ENCODE peak calls at places on chromosomes 6 and 20, in six cellular contexts. W is A549, Z is psoas muscle, P is prostate gland, E is heart left ventricle, B is OCI-LY7. H is an unnamed sample. For H3K4me1, the result is how much of the 10 kb centered on the place peaks cover.

GRCh38 chr6:33113720-33114119 is 37.9 kb downstream of the HLA-DPB1 start:
- DNase-seq in B (no peak), W (no peak), P (no peak), E (no peak), Z (no peak), H (no peak)

GRCh38 chr6:163741743-163742363 is 327.3 kb downstream of the QKI start:
- DNase-seq in E (no peak), P (no peak), W (no peak), Z (no peak), B (no peak), H (no peak)

GRCh38 chr6:48135352-48136084 is 24.5 kb upstream of the PTCHD4 start:
- DNase-seq in P (no peak), Z (no peak), E (no peak), B (no peak), W (peak), H (no peak)

GRCh38 chr6:162999575-163000285 is 272.0 kb downstream of the PACRG start:
- DNase-seq in E (no peak), P (no peak), W (no peak), B (no peak), Z (no peak), H (no peak)

GRCh38 chr20:60482201-60482600 is 524.0 kb downstream of the CDH26 start:
- DNase-seq in Z (no peak), B (no peak), P (no peak), W (no peak), E (no peak), H (no peak)

GRCh38 chr6:101294676-101295075 is 98.8 kb upstream of the GRIK2 start:
- DNase-seq in P (no peak), B (no peak), E (no peak), Z (no peak), W (no peak), H (no peak)

GRCh38 chr20:52923123-52923543 is 49.0 kb upstream of the TSHZ2 start:
- DNase-seq in Z (no peak), B (no peak), E (no peak), W (no peak), P (no peak), H (no peak)

GRCh38 chr20:20548527-20549266 is 163.7 kb downstream of the RALGAPA2 start:
- DNase-seq in Z (no peak), P (peak), W (no peak), B (no peak), E (no peak), H (no peak)

GRCh38 chr6:63467247-63467954 is 104.9 kb upstream of the LOC128125822 start:
- DNase-seq in W (no peak), E (no peak), B (no peak), P (no peak), Z (no peak), H (no peak)

GRCh38 chr6:87944541-87944954 is 103.1 kb upstream of the SPACA1 start:
- DNase-seq in Z (peak), B (peak), W (peak), P (peak), E (peak), H (peak)

GRCh38 chr6:15631380-15631913 is 31.4 kb downstream of the DTNBP1 start:
- DNase-seq in W (no peak), Z (no peak), P (no peak), E (no peak), B (no peak), H (no peak)

GRCh38 chr6:34143884-34144580 is 1.9 kb downstream of the GRM4 start:
- DNase-seq in P (no peak), B (peak), E (no peak), W (peak), Z (peak), H (no peak)

GRCh38 chr6:18264338-18265098 is at the start of gene DEK:
- DNase-seq in W (peak), B (peak), Z (peak), E (peak), P (peak), H (peak)

GRCh38 chr6:111480988-111481830 is 1.8 kb downstream of the REV3L start:
- DNase-seq in Z (no peak), E (no peak), P (no peak), B (peak), W (no peak), H (no peak)

GRCh38 chr20:60048634-60049578 is 90.7 kb downstream of the CDH26 start:
- DNase-seq in E (no peak), W (no peak), B (peak), Z (no peak), P (no peak), H (no peak)

GRCh38 chr20:34705383-34706021 is 1.4 kb downstream of the TP53INP2 start:
- DNase-seq in W (peak), P (peak), Z (no peak), E (peak), B (no peak), H (peak)

GRCh38 chr6:165487950-165488349 is 175.1 kb downstream of the PDE10A start:
- DNase-seq in B (no peak), E (no peak), Z (no peak), W (no peak), P (no peak), H (no peak)

GRCh38 chr6:35919085-35919826 is 1.6 kb downstream of the SRPK1 start:
- DNase-seq in Z (no peak), W (peak), B (peak), E (no peak), P (no peak), H (no peak)

GRCh38 chr20:8756410-8756809 is 312.5 kb upstream of the PLCB4 start:
- DNase-seq in B (no peak), W (peak), P (no peak), E (no peak), Z (no peak), H (no peak)

GRCh38 chr20:45704969-45705637 is at the start of gene WFDC10B:
- DNase-seq in E (no peak), B (no peak), Z (no peak), P (no peak), W (no peak), H (no peak)

GRCh38 chr6:28948782-28949486 is 25.1 kb upstream of the TRIM27 start:
- DNase-seq in B (no peak), P (no peak), Z (no peak), W (no peak), E (no peak), H (no peak)

GRCh38 chr6:81486234-81486633 is 266.2 kb downstream of the TENT5A start:
- DNase-seq in E (no peak), P (no peak), Z (no peak), B (no peak), W (no peak), H (no peak)

GRCh38 chr6:112636650-112637260 is 289.6 kb downstream of the RFPL4B start:
- DNase-seq in B (no peak), E (no peak), W (no peak), Z (no peak), P (no peak), H (no peak)

DNA sequence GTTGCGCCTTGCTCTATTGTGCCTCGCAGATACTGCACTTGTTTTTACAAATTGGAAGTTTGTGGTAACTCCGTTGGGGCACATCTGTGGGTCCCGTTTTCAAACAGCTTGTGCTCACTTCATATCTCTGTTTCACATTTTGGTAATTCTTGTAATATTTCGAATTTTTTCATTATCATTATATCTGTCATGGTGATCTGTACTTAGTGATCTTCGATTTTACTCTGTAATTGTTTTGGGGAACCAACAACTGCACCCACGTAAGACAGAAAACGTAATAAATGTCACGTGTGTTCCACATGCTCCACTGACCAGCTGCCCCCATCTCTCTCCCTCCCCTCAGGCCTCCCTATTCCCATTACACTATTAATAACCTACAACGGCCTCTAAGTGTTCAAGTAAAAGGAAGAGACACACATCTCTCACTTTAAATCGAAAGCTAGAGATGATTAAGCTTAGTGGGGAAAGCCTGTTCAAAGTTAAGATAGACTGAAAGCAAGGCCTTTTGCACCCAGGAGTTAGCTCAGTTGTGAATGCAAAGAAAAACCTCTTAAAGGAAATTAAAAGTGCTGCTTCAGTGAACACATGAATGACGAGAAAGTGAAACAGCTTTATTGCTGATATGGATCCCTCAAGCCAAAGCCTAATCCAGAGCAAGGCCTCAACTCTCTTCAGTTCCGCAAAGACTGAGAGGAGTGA is 26.9 kb downstream of the TTLL2 start:
- DNase-seq in E (no peak), P (no peak), Z (no peak), B (no peak), W (no peak), H (no peak)
- TF ChIP-seq CTCF in E (no peak), P (no peak), Z (no peak), B (peak), W (no peak), H (no peak)

DNA sequence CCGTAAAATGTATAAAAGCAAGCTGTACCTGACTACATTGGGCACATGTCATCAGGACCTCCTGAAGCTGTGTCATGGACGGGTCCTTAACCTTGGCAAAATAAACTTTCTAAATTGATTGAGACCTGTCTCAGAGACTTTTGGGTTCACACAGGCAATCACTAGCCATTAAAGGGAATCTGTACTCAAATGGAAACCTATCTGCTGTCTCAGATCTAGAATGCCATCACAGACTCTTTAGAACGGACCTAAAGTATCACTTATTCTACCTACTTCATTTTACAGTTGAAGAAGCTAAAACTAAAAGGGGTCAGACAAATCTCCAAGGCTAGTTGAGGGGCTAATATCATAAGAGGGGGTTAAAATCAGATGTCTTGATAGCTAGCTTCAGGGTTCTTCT is 11.1 kb downstream of the SAMD3 start:
- DNase-seq in E (no peak), Z (no peak), B (no peak), W (no peak), P (no peak), H (no peak)
- H3K4me1 ChIP-seq in E (under half), Z (under half), B (under half), W (under half), P (under half), H (under half)

DNA sequence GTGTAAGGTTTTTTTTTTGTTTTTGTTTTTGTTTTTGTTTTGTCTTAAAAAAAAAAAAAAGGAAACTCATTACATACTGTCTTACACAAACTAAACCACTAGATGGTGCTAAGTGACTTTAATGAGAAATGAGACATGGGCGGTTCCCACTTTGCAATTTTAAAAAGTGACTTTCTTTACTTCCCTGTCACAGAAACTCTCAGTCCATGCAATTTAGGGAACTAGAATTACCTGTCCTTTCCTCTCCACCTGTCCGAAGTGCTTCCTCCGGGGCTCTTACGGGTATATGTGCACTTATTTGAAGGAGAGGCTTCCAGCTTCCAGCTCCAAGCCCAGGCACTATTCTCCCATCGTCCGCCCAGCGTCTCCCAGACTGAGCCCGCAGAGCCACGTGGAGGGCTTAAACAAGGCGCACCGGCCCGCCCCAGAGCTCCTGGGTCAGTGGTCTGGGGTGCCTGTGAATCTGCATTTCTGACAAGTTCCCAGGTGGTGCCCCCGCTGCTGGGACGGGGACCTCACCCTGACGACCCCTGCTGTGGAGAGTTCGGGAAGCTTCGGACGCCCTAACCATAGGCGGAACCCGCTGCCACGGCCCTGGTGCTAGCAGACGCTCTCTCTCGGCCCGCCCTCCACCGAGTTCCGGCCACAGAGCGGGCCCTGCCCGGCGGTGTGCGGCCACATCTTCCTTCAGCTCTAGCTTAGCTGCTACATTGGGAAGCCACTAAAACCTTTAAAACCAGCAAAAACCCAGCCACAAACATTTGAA is 26.1 kb downstream of the BFSP1 start:
- DNase-seq in E (peak), P (peak), W (peak), Z (peak), B (peak), H (peak)
- H3K27ac ChIP-seq in E (peak), P (peak), W (peak), Z (no peak), B (no peak), H (peak)

GRCh38 chr6:151240861-151241642 is 1.3 kb downstream of the AKAP12 start:
- DNase-seq in E (peak), B (no peak), W (peak), P (peak), Z (peak), H (peak)
- TF ChIP-seq CTCF in E (no peak), B (no peak), W (no peak), P (no peak), Z (no peak), H (no peak)

DNA sequence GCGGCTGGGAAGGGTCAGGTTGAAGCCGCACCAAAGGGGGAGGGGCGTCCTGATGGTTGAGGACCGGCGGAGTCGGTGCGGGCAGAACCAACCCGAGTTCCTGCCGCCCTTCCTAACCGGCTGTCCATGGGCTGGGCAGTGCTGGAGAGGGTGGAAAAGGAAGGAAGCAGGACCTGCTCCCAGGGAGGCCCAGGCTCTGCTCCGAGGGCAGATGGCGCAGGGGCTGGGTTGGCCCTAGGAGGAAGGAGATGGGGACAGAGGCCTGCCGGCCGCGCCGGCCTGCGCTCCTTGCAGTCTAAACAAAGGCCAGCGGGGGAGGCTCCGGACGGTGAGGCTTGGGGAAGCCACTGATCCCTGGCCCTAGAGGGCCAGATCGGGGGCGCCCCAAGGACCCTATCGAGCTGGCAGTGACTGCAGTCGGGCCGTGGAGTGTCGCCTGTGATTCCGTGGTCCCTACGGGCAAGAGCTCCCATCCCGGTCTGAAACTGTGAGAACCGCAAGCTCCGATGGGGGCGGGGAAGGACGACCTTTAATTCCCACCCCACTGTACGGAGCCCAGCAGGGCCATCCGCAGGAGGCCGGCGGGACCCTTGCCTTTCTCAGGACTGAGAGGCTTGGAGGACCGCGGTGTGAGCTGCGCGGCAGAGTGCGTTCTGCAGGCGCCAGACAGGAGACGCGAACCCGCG is 39.3 kb downstream of the YTHDF1 start:
- DNase-seq in W (peak), P (no peak), E (no peak), Z (no peak), B (no peak), H (no peak)
- H3K4me1 ChIP-seq in W (under half), P (under half), E (under half), Z (under half), B (under half), H (under half)

GRCh38 chr20:31843881-31844280 is 1.5 kb downstream of the FOXS1 start:
- DNase-seq in P (no peak), E (no peak), B (no peak), W (no peak), Z (no peak), H (no peak)

GRCh38 chr20:31842471-31843157 is 2.8 kb downstream of the FOXS1 start:
- DNase-seq in B (no peak), E (peak), P (no peak), W (peak), Z (peak), H (peak)

GRCh38 chr20:31841928-31842327 is 3.5 kb downstream of the FOXS1 start:
- DNase-seq in Z (peak), P (no peak), E (no peak), W (peak), B (no peak), H (no peak)

GRCh38 chr20:31844737-31845299 is 586 bp downstream of the FOXS1 start:
- DNase-seq in W (no peak), B (no peak), P (no peak), E (no peak), Z (no peak), H (no peak)

DNA sequence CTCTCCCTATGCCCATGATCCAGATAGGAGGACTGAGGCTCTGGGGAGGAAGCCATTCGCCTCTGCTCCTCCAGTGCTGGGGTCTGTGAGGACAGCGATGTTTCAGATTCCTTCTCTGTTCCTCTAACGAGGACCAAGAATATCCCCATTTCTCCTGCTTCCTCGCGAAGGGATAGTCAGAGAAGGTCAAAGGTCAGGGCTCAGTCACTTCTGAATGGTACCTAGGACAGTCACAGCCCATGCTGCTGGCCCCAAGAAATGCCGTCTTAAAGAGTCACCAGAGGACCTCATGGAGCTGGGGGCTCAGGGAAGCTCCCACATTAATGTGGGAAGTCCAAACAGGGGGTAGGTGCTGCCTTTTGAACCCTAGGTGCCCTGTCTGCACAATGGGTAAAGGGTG is 2.1 kb downstream of the FOXS1 start:
- DNase-seq in P (no peak), Z (no peak), B (no peak), E (no peak), W (no peak), H (no peak)
- H3K27ac ChIP-seq in P (no peak), Z (peak), B (no peak), E (peak), W (peak), H (peak)

DNA sequence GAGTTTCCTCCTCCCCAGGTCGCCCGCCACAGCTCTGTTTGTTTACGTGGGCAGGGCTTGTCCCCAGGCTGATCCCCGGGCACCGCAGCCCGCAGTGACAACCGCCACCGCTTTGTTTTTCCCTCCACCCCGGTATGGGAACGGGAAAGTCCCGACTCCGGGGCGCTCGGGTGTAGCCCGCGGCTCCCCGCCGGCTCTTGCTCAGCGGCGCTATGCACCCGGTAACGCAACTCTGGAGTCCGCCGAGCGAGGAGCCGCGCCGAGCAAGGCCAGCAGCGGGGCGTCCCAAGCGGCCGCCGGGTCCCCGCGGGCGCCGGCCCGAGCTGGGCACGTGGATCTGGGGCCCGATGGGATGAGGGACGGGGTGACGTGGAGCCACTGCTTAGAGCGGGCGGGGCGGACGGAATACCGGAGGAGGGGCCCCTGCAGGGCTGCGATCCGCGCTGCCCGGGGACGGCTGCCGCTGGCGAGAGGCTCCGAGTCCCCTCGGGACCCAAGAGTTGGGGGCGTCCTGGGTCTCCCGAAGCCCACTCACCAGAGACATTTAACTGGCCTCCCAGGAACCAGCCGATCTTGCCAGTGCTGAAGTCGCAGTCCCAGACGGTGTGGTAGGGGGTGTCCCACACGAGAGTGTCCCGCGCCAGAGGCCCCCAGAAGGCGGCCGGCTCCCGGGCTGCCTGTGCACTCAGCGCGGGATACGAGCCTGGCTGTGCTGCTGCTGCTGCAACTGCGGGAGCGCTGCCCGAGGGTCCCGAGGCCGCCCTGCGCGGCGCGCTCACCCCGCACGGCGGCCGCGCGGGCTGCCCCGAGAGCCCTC is 497 bp downstream of the ACSS1 start:
- DNase-seq in B (no peak), Z (peak), W (peak), P (peak), E (peak), H (peak)
- TF ChIP-seq CTCF in B (no peak), Z (no peak), W (no peak), P (no peak), E (peak), H (peak)

DNA sequence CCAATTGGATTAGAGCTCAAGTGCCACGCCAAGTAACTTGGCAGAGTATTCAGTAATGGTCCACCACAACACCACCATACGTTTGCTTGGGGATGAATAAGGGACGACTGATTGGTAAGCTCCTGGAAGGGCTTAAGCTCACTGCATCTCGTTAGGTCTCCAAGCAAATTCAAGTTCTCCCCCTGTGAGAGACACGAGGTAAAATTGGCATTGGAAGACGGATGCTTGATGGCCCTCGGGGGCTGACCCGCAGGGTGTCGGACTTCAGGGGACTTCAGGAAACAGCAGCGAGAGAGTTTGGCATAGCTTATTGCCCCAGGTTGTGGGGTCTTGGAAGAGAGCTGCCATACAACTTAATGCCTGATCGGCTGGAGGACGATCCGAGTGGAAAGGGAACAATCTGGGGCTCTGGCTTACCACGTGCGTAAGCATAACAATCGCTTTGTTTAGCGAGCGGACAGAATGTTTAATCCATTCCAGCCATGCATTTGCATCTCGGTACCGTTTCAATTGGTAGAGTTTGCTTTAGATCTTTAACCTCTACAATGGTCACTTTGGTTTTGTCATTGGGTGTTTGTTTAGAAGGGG is 4.8 kb upstream of the ZNFX1 start:
- DNase-seq in Z (no peak), B (no peak), P (no peak), E (no peak), W (no peak), H (no peak)
- H3K4me1 ChIP-seq in Z (under half), B (half or more), P (under half), E (under half), W (half or more), H (half or more)